ENCODE peak calls at places on chromosomes 7 and 10, in five cellular contexts. One of them, this sample, is unnamed.
A peak's percentile ranks its signal among the peaks of the same experiment; 100 is the strongest.

GRCh38 chr10:51960494-51960895 is 261.1 kb upstream of the CSTF2T start:
- DNase-seq in tibial nerve: peak; percentile 49
- DNase-seq in IMR-90: peak; percentile 76
- DNase-seq in lower leg skin: no peak
- DNase-seq in dermis blood vessel endothelial cell: peak; percentile 56
- DNase-seq in this sample: peak; percentile 70

GRCh38 chr10:89879121-89879520 is 177.7 kb downstream of the KIF20B start:
- DNase-seq in lower leg skin: no peak
- DNase-seq in IMR-90: no peak
- DNase-seq in tibial nerve: no peak
- DNase-seq in dermis blood vessel endothelial cell: no peak
- DNase-seq in this sample: no peak

GRCh38 chr7:28573751-28574295 is 161.5 kb downstream of the CREB5 start:
- DNase-seq in IMR-90: peak; percentile 42
- DNase-seq in lower leg skin: no peak
- DNase-seq in dermis blood vessel endothelial cell: no peak
- DNase-seq in tibial nerve: no peak
- DNase-seq in this sample: no peak

GRCh38 chr7:105210721-105211205 is 178.0 kb downstream of the SRPK2 start:
- DNase-seq in dermis blood vessel endothelial cell: peak; percentile 69
- DNase-seq in lower leg skin: no peak
- DNase-seq in IMR-90: no peak
- DNase-seq in tibial nerve: no peak
- DNase-seq in this sample: no peak

GRCh38 chr7:30556854-30557644 is 37.6 kb upstream of the GARS1 start:
- DNase-seq in dermis blood vessel endothelial cell: no peak
- DNase-seq in tibial nerve: no peak
- DNase-seq in IMR-90: peak; percentile 25
- DNase-seq in lower leg skin: peak; percentile 87
- DNase-seq in this sample: no peak

GRCh38 chr7:98216941-98217622 is 5.8 kb downstream of the BHLHA15 start:
- DNase-seq in IMR-90: no peak
- DNase-seq in lower leg skin: no peak
- DNase-seq in tibial nerve: no peak
- DNase-seq in dermis blood vessel endothelial cell: no peak
- DNase-seq in this sample: no peak

GRCh38 chr10:119742988-119743646 is 17.3 kb downstream of the INPP5F start:
- DNase-seq in IMR-90: peak; percentile 51
- DNase-seq in tibial nerve: no peak
- DNase-seq in dermis blood vessel endothelial cell: no peak
- DNase-seq in lower leg skin: no peak
- DNase-seq in this sample: no peak

GRCh38 chr10:51501396-51501795 is 198.0 kb downstream of the CSTF2T start:
- DNase-seq in lower leg skin: no peak
- DNase-seq in IMR-90: peak; percentile 22
- DNase-seq in dermis blood vessel endothelial cell: no peak
- DNase-seq in tibial nerve: no peak
- DNase-seq in this sample: no peak

GRCh38 chr10:95794195-95794594 is 38.2 kb downstream of the ENTPD1 start:
- DNase-seq in lower leg skin: no peak
- DNase-seq in dermis blood vessel endothelial cell: no peak
- DNase-seq in tibial nerve: no peak
- DNase-seq in IMR-90: no peak
- DNase-seq in this sample: no peak

GRCh38 chr10:69495666-69496065 is 44.4 kb downstream of the TSPAN15 start:
- DNase-seq in tibial nerve: no peak
- DNase-seq in lower leg skin: peak; percentile 77
- DNase-seq in dermis blood vessel endothelial cell: no peak
- DNase-seq in IMR-90: no peak
- DNase-seq in this sample: no peak

GRCh38 chr7:897771-898376 is 21.5 kb downstream of the GET4 start:
- DNase-seq in lower leg skin: no peak
- DNase-seq in dermis blood vessel endothelial cell: peak; percentile 77
- DNase-seq in IMR-90: no peak
- DNase-seq in tibial nerve: no peak
- DNase-seq in this sample: no peak

GRCh38 chr7:94345907-94346306 is 48.8 kb upstream of the COL1A2 start:
- DNase-seq in IMR-90: no peak
- DNase-seq in dermis blood vessel endothelial cell: no peak
- DNase-seq in lower leg skin: no peak
- DNase-seq in tibial nerve: no peak
- DNase-seq in this sample: no peak

GRCh38 chr7:67484244-67484751 is 487.7 kb downstream of the TYW1 start:
- DNase-seq in IMR-90: peak; percentile 56
- DNase-seq in dermis blood vessel endothelial cell: peak; percentile 67
- DNase-seq in lower leg skin: peak; percentile 84
- DNase-seq in tibial nerve: peak; percentile 49
- DNase-seq in this sample: peak; percentile 75

GRCh38 chr7:106070201-106070551 is 41.9 kb downstream of the SYPL1 start:
- DNase-seq in lower leg skin: peak; percentile 85
- DNase-seq in dermis blood vessel endothelial cell: no peak
- DNase-seq in IMR-90: no peak
- DNase-seq in tibial nerve: no peak
- DNase-seq in this sample: no peak

GRCh38 chr7:114862406-114862805 is 59.5 kb upstream of the MDFIC start:
- DNase-seq in tibial nerve: no peak
- DNase-seq in IMR-90: no peak
- DNase-seq in dermis blood vessel endothelial cell: no peak
- DNase-seq in lower leg skin: no peak
- DNase-seq in this sample: no peak

GRCh38 chr7:148153611-148154010 is 437.0 kb upstream of the C7orf33 start:
- DNase-seq in IMR-90: no peak
- DNase-seq in tibial nerve: no peak
- DNase-seq in dermis blood vessel endothelial cell: no peak
- DNase-seq in lower leg skin: no peak
- DNase-seq in this sample: no peak

GRCh38 chr10:116984202-116984993 is 20.6 kb downstream of the SHTN1 start:
- DNase-seq in IMR-90: no peak
- DNase-seq in lower leg skin: no peak
- DNase-seq in tibial nerve: no peak
- DNase-seq in dermis blood vessel endothelial cell: no peak
- DNase-seq in this sample: no peak

GRCh38 chr7:155913719-155914118 is 101.5 kb upstream of the SHH start:
- DNase-seq in tibial nerve: no peak
- DNase-seq in lower leg skin: no peak
- DNase-seq in IMR-90: no peak
- DNase-seq in dermis blood vessel endothelial cell: no peak
- DNase-seq in this sample: no peak

GRCh38 chr10:63286340-63286739 is 153.2 kb downstream of the NRBF2 start:
- DNase-seq in tibial nerve: no peak
- DNase-seq in IMR-90: peak; percentile 38
- DNase-seq in lower leg skin: no peak
- DNase-seq in dermis blood vessel endothelial cell: no peak
- DNase-seq in this sample: no peak

GRCh38 chr10:43208147-43209063 is 58.5 kb downstream of the RASGEF1A start:
- DNase-seq in dermis blood vessel endothelial cell: no peak
- DNase-seq in IMR-90: no peak
- DNase-seq in tibial nerve: no peak
- DNase-seq in lower leg skin: peak; percentile 82
- DNase-seq in this sample: no peak

GRCh38 chr10:74880041-74880440 is 53.6 kb downstream of the KAT6B start:
- DNase-seq in dermis blood vessel endothelial cell: no peak
- DNase-seq in IMR-90: peak; percentile 81
- DNase-seq in lower leg skin: no peak
- DNase-seq in tibial nerve: no peak
- DNase-seq in this sample: peak; percentile 69

GRCh38 chr7:19522486-19522885 is 186.4 kb downstream of the POLR1F start:
- DNase-seq in dermis blood vessel endothelial cell: no peak
- DNase-seq in IMR-90: peak; percentile 68
- DNase-seq in tibial nerve: no peak
- DNase-seq in lower leg skin: no peak
- DNase-seq in this sample: peak; percentile 98

GRCh38 chr10:77377034-77377433 is 260.6 kb downstream of the KCNMA1 start:
- DNase-seq in tibial nerve: no peak
- DNase-seq in dermis blood vessel endothelial cell: peak; percentile 28
- DNase-seq in lower leg skin: no peak
- DNase-seq in IMR-90: peak; percentile 38
- DNase-seq in this sample: no peak

GRCh38 chr10:119896937-119897336 is 4.4 kb downstream of the SEC23IP start:
- DNase-seq in lower leg skin: no peak
- DNase-seq in dermis blood vessel endothelial cell: peak; percentile 41
- DNase-seq in tibial nerve: peak; percentile 26
- DNase-seq in IMR-90: no peak
- DNase-seq in this sample: peak; percentile 12

GRCh38 chr10:14146005-14146404 is 184.7 kb downstream of the FRMD4A start:
- DNase-seq in tibial nerve: no peak
- DNase-seq in lower leg skin: no peak
- DNase-seq in dermis blood vessel endothelial cell: no peak
- DNase-seq in IMR-90: peak; percentile 95
- DNase-seq in this sample: peak; percentile 86